ENCODE peak calls at places on chromosomes 1 and 21, in eight cellular contexts. One of them, this sample, is unnamed.

GRCh38 chr1:245707941-245708340 is 553.2 kb downstream of the KIF26B start:
- DNase-seq in kidney tubule cell: peak; percentile 22
- DNase-seq in HFF-Myc: no peak
- DNase-seq in foreskin fibroblast: no peak
- DNase-seq in HFFc6: no peak
- DNase-seq in stimulated activated CD4-positive, alpha-beta T cell treated with anti-CD3 and anti-CD28 coated beads, Interleukin-1b, Interleukin-23, amount 100 ng/mL, for 4 hours: no peak
- DNase-seq in ureter: no peak
- DNase-seq in CD4-positive, alpha-beta T cell: no peak
- DNase-seq in this sample: no peak

GRCh38 chr1:169550294-169550693 is 36.0 kb downstream of the F5 start:
- DNase-seq in kidney tubule cell: peak; percentile 57
- DNase-seq in HFF-Myc: peak; percentile 9
- DNase-seq in foreskin fibroblast: peak; percentile 16
- DNase-seq in HFFc6: peak; percentile 41
- DNase-seq in stimulated activated CD4-positive, alpha-beta T cell treated with anti-CD3 and anti-CD28 coated beads, Interleukin-1b, Interleukin-23, amount 100 ng/mL, for 4 hours: no peak
- DNase-seq in ureter: no peak
- DNase-seq in CD4-positive, alpha-beta T cell: no peak
- DNase-seq in this sample: no peak

GRCh38 chr1:230744382-230744781 is 2.8 kb upstream of the CAPN9 start:
- DNase-seq in kidney tubule cell: peak; percentile 14
- DNase-seq in HFF-Myc: no peak
- DNase-seq in foreskin fibroblast: peak; percentile 11
- DNase-seq in HFFc6: peak; percentile 26
- DNase-seq in stimulated activated CD4-positive, alpha-beta T cell treated with anti-CD3 and anti-CD28 coated beads, Interleukin-1b, Interleukin-23, amount 100 ng/mL, for 4 hours: no peak
- DNase-seq in ureter: no peak
- DNase-seq in CD4-positive, alpha-beta T cell: no peak
- DNase-seq in this sample: no peak

GRCh38 chr1:33516428-33516827 is 44.0 kb downstream of the ZSCAN20 start:
- DNase-seq in kidney tubule cell: no peak
- DNase-seq in HFF-Myc: no peak
- DNase-seq in foreskin fibroblast: no peak
- DNase-seq in HFFc6: no peak
- DNase-seq in stimulated activated CD4-positive, alpha-beta T cell treated with anti-CD3 and anti-CD28 coated beads, Interleukin-1b, Interleukin-23, amount 100 ng/mL, for 4 hours: no peak
- DNase-seq in ureter: no peak
- DNase-seq in CD4-positive, alpha-beta T cell: no peak
- DNase-seq in this sample: no peak

GRCh38 chr1:172699111-172699510 is 40.2 kb downstream of the FASLG start:
- DNase-seq in kidney tubule cell: peak; percentile 80
- DNase-seq in HFF-Myc: no peak
- DNase-seq in foreskin fibroblast: no peak
- DNase-seq in HFFc6: peak; percentile 43
- DNase-seq in stimulated activated CD4-positive, alpha-beta T cell treated with anti-CD3 and anti-CD28 coated beads, Interleukin-1b, Interleukin-23, amount 100 ng/mL, for 4 hours: peak; percentile 46
- DNase-seq in ureter: no peak
- DNase-seq in CD4-positive, alpha-beta T cell: peak; percentile 63
- DNase-seq in this sample: peak; percentile 29

GRCh38 chr1:55888685-55889317 is 673.6 kb upstream of the USP24 start:
- DNase-seq in kidney tubule cell: no peak
- DNase-seq in HFF-Myc: no peak
- DNase-seq in foreskin fibroblast: no peak
- DNase-seq in HFFc6: no peak
- DNase-seq in stimulated activated CD4-positive, alpha-beta T cell treated with anti-CD3 and anti-CD28 coated beads, Interleukin-1b, Interleukin-23, amount 100 ng/mL, for 4 hours: no peak
- DNase-seq in ureter: no peak
- DNase-seq in CD4-positive, alpha-beta T cell: no peak
- DNase-seq in this sample: no peak

GRCh38 chr1:208528577-208529240 is 284.5 kb upstream of the PLXNA2 start:
- DNase-seq in kidney tubule cell: no peak
- DNase-seq in HFF-Myc: no peak
- DNase-seq in foreskin fibroblast: no peak
- DNase-seq in HFFc6: no peak
- DNase-seq in stimulated activated CD4-positive, alpha-beta T cell treated with anti-CD3 and anti-CD28 coated beads, Interleukin-1b, Interleukin-23, amount 100 ng/mL, for 4 hours: no peak
- DNase-seq in ureter: no peak
- DNase-seq in CD4-positive, alpha-beta T cell: no peak
- DNase-seq in this sample: no peak

GRCh38 chr21:14403681-14404318 is 20.9 kb upstream of the HSPA13 start:
- DNase-seq in kidney tubule cell: peak; percentile 31
- DNase-seq in HFF-Myc: peak; percentile 10
- DNase-seq in foreskin fibroblast: peak; percentile 4
- DNase-seq in HFFc6: peak; percentile 19
- DNase-seq in stimulated activated CD4-positive, alpha-beta T cell treated with anti-CD3 and anti-CD28 coated beads, Interleukin-1b, Interleukin-23, amount 100 ng/mL, for 4 hours: no peak
- DNase-seq in ureter: no peak
- DNase-seq in CD4-positive, alpha-beta T cell: no peak
- DNase-seq in this sample: no peak

GRCh38 chr1:61192666-61193325 is 110.4 kb downstream of the NFIA start:
- DNase-seq in kidney tubule cell: no peak
- DNase-seq in HFF-Myc: no peak
- DNase-seq in foreskin fibroblast: no peak
- DNase-seq in HFFc6: no peak
- DNase-seq in stimulated activated CD4-positive, alpha-beta T cell treated with anti-CD3 and anti-CD28 coated beads, Interleukin-1b, Interleukin-23, amount 100 ng/mL, for 4 hours: no peak
- DNase-seq in ureter: no peak
- DNase-seq in CD4-positive, alpha-beta T cell: no peak
- DNase-seq in this sample: no peak